ENCODE peak calls at places on chromosomes 5 and 9, in four cellular contexts. W is neural crest cell, E is T follicular helper cell, H is lower leg skin. M is an unnamed sample.

GRCh38 chr5:123754167-123754840 is 242.3 kb downstream of the CSNK1G3 start:
- DNase-seq in W (no peak), H (no peak), E (no peak), M (no peak)

GRCh38 chr5:171647043-171647899 is 138.3 kb upstream of the SMIM23 start:
- DNase-seq in H (no peak), W (no peak), E (no peak), M (no peak)

GRCh38 chr5:112995764-112996618 is 19.4 kb downstream of the DCP2 start:
- DNase-seq in E (peak), H (peak), W (peak), M (peak)

GRCh38 chr9:128428644-128429504 is 8.2 kb downstream of the CERCAM start:
- DNase-seq in H (no peak), E (no peak), W (no peak), M (no peak)

GRCh38 chr9:136791466-136792276 is 527 bp downstream of the TMEM141 start:
- DNase-seq in W (peak), H (peak), E (peak), M (peak)

GRCh38 chr9:9557804-9558334 is 1054.9 kb downstream of the PTPRD start:
- DNase-seq in H (no peak), E (no peak), W (no peak), M (no peak)

GRCh38 chr5:15837584-15838289 is 337.8 kb downstream of the FBXL7 start:
- DNase-seq in H (no peak), W (no peak), E (no peak), M (no peak)

GRCh38 chr5:145971701-145972100 is 35.3 kb downstream of the SH3RF2 start:
- DNase-seq in E (no peak), H (no peak), W (no peak), M (no peak)